ENCODE peak calls at places on chromosomes 5 and 9, in seven cellular contexts. One of them, this sample, is unnamed. For H3K9me2, the result is how much of the 10 kb centered on the place peaks cover.

GRCh38 chr9:85741112-85741874 is 461 bp downstream of the AGTPBP1 start:
- DNase-seq in hepatocyte: peak
- DNase-seq in OCI-LY7: peak
- DNase-seq in HCT116: no peak
- DNase-seq in PC-3: peak
- DNase-seq in MM.1S: peak
- DNase-seq in GM23338: peak
- DNase-seq in this sample: peak

GRCh38 chr9:135803441-135803840 is 101.5 kb downstream of the KCNT1 start:
- DNase-seq in PC-3: no peak
- DNase-seq in hepatocyte: no peak
- DNase-seq in OCI-LY7: no peak
- DNase-seq in GM23338: no peak
- DNase-seq in HCT116: no peak
- DNase-seq in MM.1S: no peak
- DNase-seq in this sample: no peak

GRCh38 chr5:14723648-14724231 is 59.2 kb downstream of the OTULIN start:
- DNase-seq in MM.1S: no peak
- DNase-seq in PC-3: no peak
- DNase-seq in hepatocyte: no peak
- DNase-seq in OCI-LY7: no peak
- DNase-seq in GM23338: no peak
- DNase-seq in HCT116: no peak
- DNase-seq in this sample: peak

GRCh38 chr9:106869028-106869427 is 6.1 kb downstream of the ZNF462 start:
- DNase-seq in HCT116: no peak
- DNase-seq in OCI-LY7: no peak
- DNase-seq in hepatocyte: no peak
- DNase-seq in PC-3: no peak
- DNase-seq in GM23338: no peak
- DNase-seq in MM.1S: no peak
- DNase-seq in this sample: peak

GRCh38 chr5:179731791-179732411 is 721 bp upstream of the MAML1 start:
- DNase-seq in PC-3: peak
- DNase-seq in MM.1S: no peak
- DNase-seq in OCI-LY7: no peak
- DNase-seq in hepatocyte: peak
- DNase-seq in GM23338: no peak
- DNase-seq in HCT116: no peak
- DNase-seq in this sample: peak

GRCh38 chr5:91159647-91160046 is 223.5 kb downstream of the ARRDC3 start:
- DNase-seq in MM.1S: no peak
- DNase-seq in GM23338: peak
- DNase-seq in HCT116: no peak
- DNase-seq in hepatocyte: no peak
- DNase-seq in OCI-LY7: no peak
- DNase-seq in PC-3: no peak
- DNase-seq in this sample: no peak

GRCh38 chr9:131740898-131741297 is 1.0 kb upstream of the RAPGEF1 start:
- DNase-seq in GM23338: no peak
- DNase-seq in PC-3: no peak
- DNase-seq in HCT116: no peak
- DNase-seq in MM.1S: no peak
- DNase-seq in OCI-LY7: no peak
- DNase-seq in hepatocyte: no peak
- DNase-seq in this sample: no peak

GRCh38 chr9:5714501-5715401 is 85.8 kb downstream of the RIC1 start:
- DNase-seq in PC-3: peak
- DNase-seq in hepatocyte: peak
- DNase-seq in HCT116: peak
- DNase-seq in OCI-LY7: peak
- DNase-seq in GM23338: peak
- DNase-seq in MM.1S: no peak
- DNase-seq in this sample: peak

GRCh38 chr9:77649109-77649812 is 1.1 kb upstream of the GNA14 start:
- DNase-seq in hepatocyte: no peak
- DNase-seq in HCT116: peak
- DNase-seq in PC-3: peak
- DNase-seq in MM.1S: no peak
- DNase-seq in GM23338: peak
- DNase-seq in OCI-LY7: no peak
- DNase-seq in this sample: peak

GRCh38 chr5:115648072-115648471 is 22.2 kb upstream of the TMED7 start:
- DNase-seq in MM.1S: no peak
- DNase-seq in hepatocyte: no peak
- DNase-seq in PC-3: no peak
- DNase-seq in HCT116: no peak
- DNase-seq in OCI-LY7: no peak
- DNase-seq in GM23338: no peak
- DNase-seq in this sample: peak

GRCh38 chr5:10320793-10321192 is 13.1 kb upstream of the CMBL start:
- DNase-seq in OCI-LY7: no peak
- DNase-seq in hepatocyte: no peak
- DNase-seq in MM.1S: no peak
- DNase-seq in PC-3: no peak
- DNase-seq in HCT116: no peak
- DNase-seq in GM23338: no peak
- DNase-seq in this sample: no peak
- H3K9me2 ChIP-seq in OCI-LY7: under half
- H3K9me2 ChIP-seq in hepatocyte: under half
- H3K9me2 ChIP-seq in MM.1S: under half
- H3K9me2 ChIP-seq in PC-3: under half
- H3K9me2 ChIP-seq in HCT116: under half
- H3K9me2 ChIP-seq in GM23338: under half
- H3K9me2 ChIP-seq in this sample: under half

DNA sequence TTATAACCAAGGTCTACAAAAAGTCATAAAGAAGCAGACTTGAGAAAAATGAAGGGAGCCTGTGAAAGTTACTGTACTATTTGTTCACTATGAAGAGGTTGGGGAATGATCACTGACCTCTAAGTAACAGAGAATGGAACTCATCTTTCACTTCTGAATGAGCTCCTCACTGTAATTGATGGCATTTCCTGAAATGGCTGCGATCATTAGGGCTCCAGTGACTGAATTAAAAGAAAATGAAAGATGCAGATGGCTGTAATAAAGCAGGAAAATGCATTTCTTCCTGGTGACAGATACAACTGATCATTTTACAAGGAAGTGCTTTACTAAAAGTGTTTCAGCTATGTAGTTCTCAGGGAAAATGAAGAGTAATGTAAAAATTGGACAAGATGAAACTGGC is 1200.6 kb upstream of the NUDT12 start:
- DNase-seq in PC-3: no peak
- DNase-seq in OCI-LY7: no peak
- DNase-seq in HCT116: no peak
- DNase-seq in GM23338: no peak
- DNase-seq in hepatocyte: no peak
- DNase-seq in MM.1S: no peak
- DNase-seq in this sample: no peak
- H3K9me2 ChIP-seq in PC-3: under half
- H3K9me2 ChIP-seq in OCI-LY7: under half
- H3K9me2 ChIP-seq in HCT116: under half
- H3K9me2 ChIP-seq in GM23338: under half
- H3K9me2 ChIP-seq in hepatocyte: under half
- H3K9me2 ChIP-seq in MM.1S: under half
- H3K9me2 ChIP-seq in this sample: under half

DNA sequence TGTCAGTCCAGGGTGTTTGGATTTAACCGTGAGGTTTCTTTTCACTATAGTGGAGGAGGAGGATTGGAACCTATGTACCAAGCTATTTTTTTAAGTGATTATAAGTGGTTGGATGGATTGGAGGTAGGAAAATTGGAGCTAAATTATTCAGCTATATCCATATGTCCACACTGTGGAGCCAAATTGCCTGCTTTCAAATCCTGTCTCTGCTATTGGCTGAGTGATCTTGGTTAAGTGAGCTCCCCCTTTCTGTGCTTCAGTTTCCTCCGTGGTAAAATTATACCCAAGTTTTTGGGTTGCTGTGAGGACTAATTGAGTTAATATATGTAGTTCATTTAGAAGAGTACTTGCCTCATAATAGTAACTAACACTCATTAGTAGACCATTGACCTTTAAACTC is 2.5 kb downstream of the CENPP start:
- DNase-seq in MM.1S: no peak
- DNase-seq in hepatocyte: peak
- DNase-seq in GM23338: peak
- DNase-seq in OCI-LY7: peak
- DNase-seq in PC-3: peak
- DNase-seq in HCT116: peak
- DNase-seq in this sample: peak
- H3K9me2 ChIP-seq in MM.1S: under half
- H3K9me2 ChIP-seq in hepatocyte: under half
- H3K9me2 ChIP-seq in GM23338: under half
- H3K9me2 ChIP-seq in OCI-LY7: under half
- H3K9me2 ChIP-seq in PC-3: under half
- H3K9me2 ChIP-seq in HCT116: under half
- H3K9me2 ChIP-seq in this sample: under half

GRCh38 chr9:114365194-114365593 is 22.6 kb downstream of the AKNA start:
- DNase-seq in GM23338: no peak
- DNase-seq in PC-3: no peak
- DNase-seq in hepatocyte: no peak
- DNase-seq in MM.1S: no peak
- DNase-seq in OCI-LY7: no peak
- DNase-seq in HCT116: no peak
- DNase-seq in this sample: no peak
- H3K9me2 ChIP-seq in GM23338: under half
- H3K9me2 ChIP-seq in PC-3: under half
- H3K9me2 ChIP-seq in hepatocyte: under half
- H3K9me2 ChIP-seq in MM.1S: under half
- H3K9me2 ChIP-seq in OCI-LY7: under half
- H3K9me2 ChIP-seq in HCT116: under half
- H3K9me2 ChIP-seq in this sample: under half

DNA sequence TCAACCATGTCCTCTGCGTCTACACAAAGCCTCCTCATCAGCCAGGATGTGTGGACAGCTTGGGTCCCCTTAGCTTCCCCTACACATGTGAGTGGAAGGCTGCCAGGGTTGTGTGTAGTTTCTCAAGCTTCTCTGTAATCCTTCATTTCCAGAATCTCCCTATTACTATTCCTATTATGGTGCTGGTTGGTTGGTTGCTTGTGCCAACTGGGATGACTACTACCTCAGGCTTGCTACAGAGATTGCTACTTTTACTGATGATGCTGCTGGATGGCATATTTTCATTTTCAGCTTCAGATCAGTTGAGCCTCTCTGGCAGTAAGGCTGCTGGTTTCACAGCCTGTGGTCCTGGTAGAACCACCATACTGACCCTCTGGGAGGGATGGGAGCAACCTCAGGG is 39.9 kb downstream of the ATG10 start:
- DNase-seq in hepatocyte: no peak
- DNase-seq in PC-3: no peak
- DNase-seq in GM23338: no peak
- DNase-seq in MM.1S: no peak
- DNase-seq in OCI-LY7: no peak
- DNase-seq in HCT116: no peak
- DNase-seq in this sample: peak
- H3K9me2 ChIP-seq in hepatocyte: under half
- H3K9me2 ChIP-seq in PC-3: under half
- H3K9me2 ChIP-seq in GM23338: under half
- H3K9me2 ChIP-seq in MM.1S: under half
- H3K9me2 ChIP-seq in OCI-LY7: under half
- H3K9me2 ChIP-seq in HCT116: under half
- H3K9me2 ChIP-seq in this sample: under half

GRCh38 chr5:31537856-31538255 is 5.8 kb downstream of the C5orf22 start:
- DNase-seq in HCT116: no peak
- DNase-seq in hepatocyte: no peak
- DNase-seq in OCI-LY7: no peak
- DNase-seq in PC-3: no peak
- DNase-seq in GM23338: no peak
- DNase-seq in MM.1S: no peak
- DNase-seq in this sample: no peak

GRCh38 chr5:31534527-31535046 is 2.5 kb downstream of the C5orf22 start:
- DNase-seq in PC-3: no peak
- DNase-seq in MM.1S: no peak
- DNase-seq in OCI-LY7: no peak
- DNase-seq in GM23338: no peak
- DNase-seq in hepatocyte: no peak
- DNase-seq in HCT116: no peak
- DNase-seq in this sample: no peak

GRCh38 chr5:31536873-31537272 is 4.8 kb downstream of the C5orf22 start:
- DNase-seq in MM.1S: no peak
- DNase-seq in hepatocyte: no peak
- DNase-seq in OCI-LY7: no peak
- DNase-seq in PC-3: no peak
- DNase-seq in GM23338: no peak
- DNase-seq in HCT116: no peak
- DNase-seq in this sample: no peak

GRCh38 chr5:31531888-31532710 is at the start of the genes C5orf22 and DROSHA:
- DNase-seq in OCI-LY7: peak
- DNase-seq in PC-3: peak
- DNase-seq in hepatocyte: peak
- DNase-seq in MM.1S: peak
- DNase-seq in HCT116: peak
- DNase-seq in GM23338: peak
- DNase-seq in this sample: peak

GRCh38 chr5:31537349-31537748 is 5.2 kb downstream of the C5orf22 start:
- DNase-seq in HCT116: no peak
- DNase-seq in hepatocyte: no peak
- DNase-seq in OCI-LY7: no peak
- DNase-seq in GM23338: no peak
- DNase-seq in MM.1S: no peak
- DNase-seq in PC-3: no peak
- DNase-seq in this sample: no peak
- H3K9me2 ChIP-seq in HCT116: under half
- H3K9me2 ChIP-seq in hepatocyte: under half
- H3K9me2 ChIP-seq in OCI-LY7: under half
- H3K9me2 ChIP-seq in GM23338: under half
- H3K9me2 ChIP-seq in MM.1S: under half
- H3K9me2 ChIP-seq in PC-3: under half
- H3K9me2 ChIP-seq in this sample: under half

This sample was measured in GM23248.